ENCODE peak calls at places on chromosome 15, in nine cellular contexts. V is aorta; Z is CD8-positive, alpha-beta T cell; U is transverse colon; D is SJSA1; P is endothelial cell of umbilical vein; Y is RWPE2; C is CD8-positive, alpha-beta memory T cell; J is sigmoid colon. A is an unnamed sample.

GRCh38 chr15:46365612-46366011 is 730.8 kb downstream of the SQOR start:
- DNase-seq in V (peak; percentile 42), Z (no peak), U (no peak), D (no peak), P (no peak), Y (no peak), C (no peak), J (peak; percentile 62), A (no peak)

GRCh38 chr15:44231842-44232241 is 36.8 kb upstream of the FRMD5 start:
- DNase-seq in V (no peak), Z (no peak), U (no peak), D (no peak), P (peak; percentile 63), Y (no peak), C (no peak), J (no peak), A (no peak)

GRCh38 chr15:62656071-62656470 is 386.5 kb upstream of the TPM1 start:
- DNase-seq in V (no peak), Z (no peak), U (no peak), D (no peak), P (no peak), Y (no peak), C (no peak), J (no peak), A (no peak)

GRCh38 chr15:99755692-99756409 is 22.6 kb upstream of the LYSMD4 start:
- DNase-seq in V (no peak), Z (peak; percentile 11), U (peak; percentile 32), D (no peak), P (peak; percentile 73), Y (no peak), C (peak; percentile 42), J (peak; percentile 74), A (peak; percentile 69)

GRCh38 chr15:67411491-67411890 is 109.4 kb upstream of the C15orf61 start:
- DNase-seq in V (no peak), Z (no peak), U (no peak), D (no peak), P (no peak), Y (no peak), C (no peak), J (no peak), A (no peak)

GRCh38 chr15:88628018-88628673 is 7.0 kb downstream of the AEN start:
- DNase-seq in V (peak; percentile 52), Z (no peak), U (no peak), D (no peak), P (no peak), Y (no peak), C (no peak), J (peak; percentile 54), A (no peak)

GRCh38 chr15:39188930-39189329 is 391.9 kb upstream of the THBS1 start:
- DNase-seq in V (no peak), Z (no peak), U (no peak), D (no peak), P (peak; percentile 53), Y (peak; percentile 72), C (no peak), J (no peak), A (no peak)

GRCh38 chr15:80418892-80419537 is 14.8 kb downstream of the ARNT2 start:
- DNase-seq in V (no peak), Z (no peak), U (no peak), D (no peak), P (peak; percentile 16), Y (no peak), C (no peak), J (no peak), A (no peak)

GRCh38 chr15:88888719-88889118 is 6.6 kb downstream of the HAPLN3 start:
- DNase-seq in V (no peak), Z (no peak), U (no peak), D (no peak), P (no peak), Y (peak; percentile 58), C (no peak), J (no peak), A (no peak)

GRCh38 chr15:39095218-39095879 is 485.5 kb upstream of the THBS1 start:
- DNase-seq in V (no peak), Z (no peak), U (no peak), D (no peak), P (no peak), Y (no peak), C (no peak), J (no peak), A (no peak)

GRCh38 chr15:52485290-52485689 is 43.4 kb downstream of the MYO5A start:
- DNase-seq in V (no peak), Z (no peak), U (no peak), D (no peak), P (no peak), Y (no peak), C (no peak), J (no peak), A (no peak)
- H3K27ac ChIP-seq in V (no peak overlapping the region), Z (no peak overlapping the region), U (no peak overlapping the region), D (no peak overlapping the region), P (peak overlapping the region; percentile 92), Y (no peak overlapping the region), C (no peak overlapping the region), J (no peak overlapping the region), A (no peak overlapping the region)

GRCh38 chr15:85723960-85724945 is 70.5 kb downstream of the KLHL25 start:
- DNase-seq in V (no peak), Z (no peak), U (no peak), D (no peak), P (no peak), Y (no peak), C (peak; percentile 48), J (no peak), A (no peak)

GRCh38 chr15:85725564-85725963 is 69.2 kb downstream of the KLHL25 start:
- DNase-seq in V (no peak), Z (no peak), U (no peak), D (no peak), P (no peak), Y (no peak), C (no peak), J (no peak), A (no peak)

GRCh38 chr15:85722789-85723188 is 71.9 kb downstream of the KLHL25 start:
- DNase-seq in V (no peak), Z (no peak), U (no peak), D (no peak), P (no peak), Y (no peak), C (no peak), J (no peak), A (no peak)

GRCh38 chr15:85725019-85725418 is 69.7 kb downstream of the KLHL25 start:
- DNase-seq in V (no peak), Z (no peak), U (no peak), D (no peak), P (no peak), Y (no peak), C (no peak), J (no peak), A (no peak)

DNA sequence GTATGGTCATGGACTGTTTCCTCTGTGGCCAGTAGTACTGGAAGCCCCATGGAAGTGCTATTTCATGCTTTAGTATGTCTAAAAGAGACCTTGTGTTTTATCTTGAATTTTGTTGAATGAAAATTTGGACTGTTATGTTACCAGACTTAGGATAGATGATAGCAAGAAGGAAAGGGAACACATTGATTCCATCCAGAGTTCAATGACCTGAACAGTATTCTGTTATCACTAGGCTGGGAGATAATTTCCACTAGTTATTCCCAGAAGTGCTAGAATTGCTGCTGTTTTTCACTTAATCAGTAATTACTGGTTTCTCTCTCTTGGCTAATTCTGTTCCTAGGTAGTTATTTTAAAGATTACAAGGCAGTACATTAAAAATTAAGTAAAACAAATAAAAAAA is 72.4 kb downstream of the KLHL25 start:
- DNase-seq in V (no peak), Z (no peak), U (no peak), D (no peak), P (no peak), Y (no peak), C (no peak), J (no peak), A (no peak)
- H3K36me3 ChIP-seq in V (peaks cover 6% of the 10 kb centered on the region), Z (peaks cover 81% of the 10 kb centered on the region), U (no peaks in the 10 kb centered on the region), D (peaks cover 91% of the 10 kb centered on the region), P (peaks cover 31% of the 10 kb centered on the region), Y (peaks cover 87% of the 10 kb centered on the region), C (peaks cover 91% of the 10 kb centered on the region), J (peaks cover 65% of the 10 kb centered on the region), A (peaks cover 95% of the 10 kb centered on the region)

GRCh38 chr15:57236561-57237281 is 139.6 kb upstream of the CGNL1 start:
- DNase-seq in V (no peak), Z (no peak), U (no peak), D (no peak), P (no peak), Y (no peak), C (no peak), J (no peak), A (no peak)
- H3K27ac ChIP-seq in V (no peak overlapping the region), Z (no peak overlapping the region), U (no peak overlapping the region), D (peak overlapping the region; percentile 38), P (no peak overlapping the region), Y (no peak overlapping the region), C (no peak overlapping the region), J (no peak overlapping the region), A (no peak overlapping the region)

GRCh38 chr15:56936929-56937328 is 18.5 kb downstream of the TCF12 start:
- DNase-seq in V (no peak), Z (no peak), U (no peak), D (no peak), P (no peak), Y (no peak), C (no peak), J (no peak), A (no peak)
- H3K36me3 ChIP-seq in V (peaks cover 2% of the 10 kb centered on the region), Z (no peaks in the 10 kb centered on the region), U (no peaks in the 10 kb centered on the region), D (peaks cover 24% of the 10 kb centered on the region), P (peaks cover 3% of the 10 kb centered on the region), Y (peaks cover 16% of the 10 kb centered on the region), C (no peaks in the 10 kb centered on the region), J (no peaks in the 10 kb centered on the region), A (no peaks in the 10 kb centered on the region)

GRCh38 chr15:41861736-41862356 is 23.2 kb downstream of the PLA2G4B start:
- DNase-seq in V (no peak), Z (no peak), U (no peak), D (no peak), P (no peak), Y (no peak), C (no peak), J (no peak), A (no peak)
- H3K27ac ChIP-seq in V (no peak overlapping the region), Z (no peak overlapping the region), U (no peak overlapping the region), D (no peak overlapping the region), P (no peak overlapping the region), Y (no peak overlapping the region), C (no peak overlapping the region), J (no peak overlapping the region), A (no peak overlapping the region)

DNA sequence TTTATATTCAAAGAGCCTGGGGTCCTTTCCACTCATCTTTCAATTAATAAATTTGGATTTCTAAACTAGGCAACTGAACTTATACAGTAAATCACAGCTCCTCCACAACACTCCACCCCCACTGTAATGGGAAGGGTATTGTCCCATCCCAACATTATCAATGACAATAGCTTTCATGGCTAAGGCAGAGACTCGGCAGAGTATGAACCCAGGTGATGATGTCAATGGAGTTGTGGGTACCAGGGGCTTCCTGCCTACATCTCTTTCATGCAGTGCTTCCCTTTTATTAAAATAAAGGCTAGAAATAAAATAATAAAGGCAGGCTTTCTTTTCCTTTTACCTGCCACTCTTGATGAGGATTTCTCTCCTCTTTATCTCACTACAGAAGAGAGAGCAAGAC is 109.5 kb downstream of the ADAM10 start:
- DNase-seq in V (no peak), Z (no peak), U (no peak), D (no peak), P (no peak), Y (no peak), C (no peak), J (no peak), A (no peak)
- H3K36me3 ChIP-seq in V (no peaks in the 10 kb centered on the region), Z (peaks cover 9% of the 10 kb centered on the region), U (no peaks in the 10 kb centered on the region), D (peaks cover 54% of the 10 kb centered on the region), P (peaks cover 1% of the 10 kb centered on the region), Y (peaks cover 53% of the 10 kb centered on the region), C (peaks cover 3% of the 10 kb centered on the region), J (no peaks in the 10 kb centered on the region), A (no peaks in the 10 kb centered on the region)

A was measured in Peyer's patch.